ENCODE peak calls at places on chromosome 7, in seven cellular contexts. L is breast epithelium, J is heart left ventricle, F is HCT116, Z is IMR-90, D is K562, W is transverse colon. K is an unnamed sample.

GRCh38 chr7:103856929-103857328 is 132.5 kb downstream of the RELN start:
- DNase-seq in L (no peak), D (no peak), J (no peak), W (no peak), F (no peak), Z (no peak), K (no peak)

GRCh38 chr7:55534262-55534915 is 37.9 kb downstream of the VOPP1 start:
- DNase-seq in J (no peak), L (no peak), F (no peak), D (no peak), Z (peak; percentile 81), W (peak; percentile 78), K (no peak)

GRCh38 chr7:108146070-108146842 is 16.1 kb upstream of the LAMB4 start:
- DNase-seq in F (peak; percentile 69), D (peak; percentile 70), J (no peak), L (no peak), Z (peak; percentile 86), W (peak; percentile 63), K (peak; percentile 62)

GRCh38 chr7:102331536-102332275 is 24.5 kb downstream of the SPDYE6 start:
- DNase-seq in F (peak; percentile 6), D (peak; percentile 15), W (no peak), L (no peak), J (no peak), Z (no peak), K (peak; percentile 79)

GRCh38 chr7:79936281-79936983 is 198.2 kb upstream of the GNAI1 start:
- DNase-seq in L (no peak), W (no peak), D (no peak), F (no peak), Z (peak; percentile 19), J (no peak), K (no peak)

GRCh38 chr7:127486654-127487053 is 94.1 kb upstream of the ZNF800 start:
- DNase-seq in W (no peak), F (no peak), Z (peak; percentile 0), J (no peak), D (no peak), L (no peak), K (no peak)

GRCh38 chr7:25615005-25615404 is 386.7 kb upstream of the NPVF start:
- DNase-seq in W (no peak), D (no peak), J (no peak), F (no peak), L (no peak), Z (no peak), K (no peak)

GRCh38 chr7:106418526-106418925 is 133.7 kb upstream of the NAMPT start:
- DNase-seq in F (no peak), W (no peak), L (no peak), J (no peak), D (no peak), Z (peak; percentile 41), K (no peak)

GRCh38 chr7:34162676-34163075 is 257.3 kb downstream of the BMPER start:
- DNase-seq in D (no peak), J (no peak), F (no peak), W (no peak), Z (no peak), L (no peak), K (no peak)

GRCh38 chr7:38224392-38224791 is 46.3 kb downstream of the STARD3NL start:
- DNase-seq in F (no peak), Z (peak; percentile 25), L (no peak), W (no peak), J (no peak), D (no peak), K (no peak)

GRCh38 chr7:35035511-35035921 is 1.8 kb downstream of the DPY19L1 start:
- DNase-seq in D (peak; percentile 44), Z (peak; percentile 56), F (peak; percentile 45), L (no peak), J (no peak), W (peak; percentile 28), K (no peak)

GRCh38 chr7:138565451-138566114 is 105.5 kb downstream of the TRIM24 start:
- DNase-seq in D (peak; percentile 23), F (peak; percentile 7), W (no peak), J (no peak), Z (peak; percentile 78), L (no peak), K (no peak)

GRCh38 chr7:93044147-93044810 is 73.5 kb downstream of the SAMD9 start:
- DNase-seq in Z (peak; percentile 74), J (no peak), D (no peak), W (no peak), F (no peak), L (no peak), K (no peak)

GRCh38 chr7:36034020-36034419 is 119.0 kb upstream of the EEPD1 start:
- DNase-seq in L (no peak), D (no peak), J (no peak), F (no peak), Z (peak; percentile 49), W (no peak), K (no peak)

GRCh38 chr7:37109016-37109415 is 339.6 kb downstream of the ELMO1 start:
- DNase-seq in L (no peak), J (no peak), W (no peak), F (no peak), D (no peak), Z (no peak), K (no peak)

GRCh38 chr7:16562456-16563220 is 36.0 kb downstream of the LRRC72 start:
- DNase-seq in D (no peak), W (no peak), F (no peak), L (no peak), Z (no peak), J (no peak), K (no peak)

GRCh38 chr7:145633513-145633912 is 483.1 kb upstream of the CNTNAP2 start:
- DNase-seq in F (no peak), J (no peak), W (no peak), D (no peak), Z (no peak), L (no peak), K (no peak)

GRCh38 chr7:158596745-158597144 is 9.1 kb upstream of the PTPRN2 start:
- DNase-seq in L (no peak), W (no peak), F (no peak), D (no peak), Z (no peak), J (no peak), K (no peak)

GRCh38 chr7:151233804-151234203 is 1.5 kb downstream of the CHPF2 start:
- DNase-seq in F (no peak), D (no peak), L (no peak), J (no peak), Z (no peak), W (no peak), K (no peak)

GRCh38 chr7:117010375-117011133 is 57.3 kb downstream of the ST7 start:
- DNase-seq in Z (peak; percentile 56), W (no peak), F (no peak), L (no peak), D (no peak), J (no peak), K (no peak)

GRCh38 chr7:10300557-10300956 is 673.1 kb upstream of the PHF14 start:
- DNase-seq in D (no peak), W (no peak), J (no peak), Z (no peak), F (no peak), L (no peak), K (no peak)

GRCh38 chr7:37352251-37352650 is 96.4 kb downstream of the ELMO1 start:
- DNase-seq in L (no peak), Z (no peak), F (no peak), J (no peak), W (no peak), D (no peak), K (no peak)

DNA sequence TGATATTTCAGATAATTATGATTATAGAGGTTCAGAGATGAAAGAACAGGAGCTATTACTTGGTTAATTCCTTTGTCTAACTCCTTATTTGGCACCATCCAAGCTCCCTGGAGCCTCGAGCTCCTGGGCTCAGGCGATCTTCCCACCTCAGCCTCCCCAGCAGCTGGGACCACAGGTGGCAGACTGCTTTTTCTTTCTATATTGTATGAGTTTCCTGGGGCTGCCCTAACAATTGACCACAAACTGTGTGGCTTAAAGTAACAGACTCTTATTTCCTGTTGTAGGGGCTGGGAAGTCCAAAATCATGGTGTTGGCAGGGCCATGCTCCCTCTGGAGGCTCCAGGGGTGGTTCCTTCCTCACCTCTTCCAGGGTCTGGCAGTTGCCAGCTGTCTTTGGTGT is 163.3 kb upstream of the ADCY1 start:
- DNase-seq in J (no peak), L (no peak), F (no peak), D (no peak), W (no peak), Z (no peak), K (no peak)
- TF ChIP-seq POLR2A in J (no peak), L (no peak), F (no peak), D (no peak), W (no peak), Z (no peak), K (no peak)

DNA sequence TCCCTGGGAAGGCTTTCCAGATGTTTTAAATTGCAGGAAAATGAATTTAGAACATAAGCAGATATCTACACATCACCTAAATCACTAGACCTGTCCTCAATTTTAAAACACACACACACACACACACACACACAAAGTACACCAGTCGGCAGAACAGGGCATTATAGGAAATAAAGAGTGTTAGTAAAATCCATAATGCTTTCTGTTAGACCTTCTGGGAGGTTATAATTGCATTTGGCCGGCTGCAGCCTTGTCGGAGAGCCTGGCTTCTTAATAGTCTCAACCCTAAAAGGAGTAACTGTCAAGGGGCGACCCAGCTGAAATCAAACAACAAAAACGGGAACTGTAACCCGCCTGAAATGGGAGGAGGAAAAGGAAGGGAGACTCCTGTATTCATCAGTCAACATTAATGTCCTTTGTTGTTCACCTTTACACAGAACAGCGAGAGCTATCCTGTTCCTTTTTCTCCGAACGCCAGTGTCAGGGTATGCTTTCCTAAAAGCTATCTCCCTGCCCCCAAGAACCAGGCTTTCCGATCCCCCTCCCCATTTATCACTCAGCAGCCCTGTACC is 1.3 kb downstream of the DOCK4 start:
- DNase-seq in J (no peak), F (no peak), L (no peak), D (no peak), W (no peak), Z (no peak), K (no peak)
- H3K4me1 ChIP-seq in J (peaks cover 20% of the 10 kb centered on the region), F (peaks cover 17% of the 10 kb centered on the region), L (no peaks in the 10 kb centered on the region), D (peaks cover 12% of the 10 kb centered on the region), W (no peaks in the 10 kb centered on the region), Z (no peaks in the 10 kb centered on the region), K (peaks cover 6% of the 10 kb centered on the region)

DNA sequence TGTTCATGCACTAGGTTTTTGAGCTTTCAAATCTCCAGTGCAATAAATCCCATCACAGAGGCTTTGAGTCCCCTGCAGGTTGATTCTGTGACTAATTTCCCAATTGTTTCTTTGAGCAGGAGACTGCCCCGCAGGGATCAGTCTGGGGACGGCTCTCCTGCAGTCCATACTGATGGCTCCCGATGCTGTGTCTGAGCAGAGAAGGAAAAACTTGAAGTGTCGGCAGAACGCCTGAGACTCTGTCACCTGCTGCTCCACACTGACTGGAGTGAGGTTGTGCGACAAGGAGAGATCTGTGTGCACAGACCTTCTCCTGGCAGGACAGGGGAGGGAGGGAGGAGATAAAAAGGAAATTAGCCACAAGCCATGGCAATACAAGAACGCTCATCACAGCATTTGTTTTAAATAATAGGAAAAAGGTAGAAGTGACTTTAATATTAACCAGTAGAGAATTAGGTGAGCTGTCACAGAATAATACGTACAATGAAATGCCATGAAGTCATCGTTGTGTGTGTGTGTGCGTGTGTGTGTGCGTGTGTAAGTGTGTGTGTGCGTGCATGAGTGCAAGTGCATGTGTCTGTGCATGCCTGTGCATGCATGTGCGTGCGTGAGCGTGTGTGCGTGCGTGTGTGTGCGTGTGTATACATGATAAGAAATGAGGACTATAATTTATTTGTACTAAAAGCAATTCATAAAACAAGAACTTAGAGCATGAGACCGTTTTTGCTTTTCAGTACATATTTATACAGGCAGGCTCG is 38.2 kb downstream of the HTR5A start:
- DNase-seq in W (no peak), Z (no peak), F (no peak), L (no peak), D (no peak), J (no peak), K (no peak)
- TF ChIP-seq CTCF in W (no peak), Z (no peak), F (no peak), L (no peak), D (no peak), J (no peak), K (no peak)

GRCh38 chr7:27151945-27152815 is at the start of gene HOXA3:
- DNase-seq in J (peak; percentile 33), Z (peak; percentile 59), L (peak; percentile 53), W (peak; percentile 84), D (no peak), F (no peak), K (no peak)
- TF ChIP-seq POLR2A in J (no peak), Z (peak; percentile 42), L (no peak), W (peak; percentile 96), D (no peak), F (no peak), K (no peak)